ENCODE peak calls at places on chromosomes 3 and 15, in six cellular contexts. V is NCI-H2029; G is cardiac fibroblast; J is stimulated activated naive CD8-positive, alpha-beta T cell treated with anti-CD3 and anti-CD28 coated beads, Interleukin-15, Interleukin-2, amounts not matched to agents 100 U/mL and 50 U/mL, for 24 hours; B is effector CD4-positive, alpha-beta T cell; L is A673. Q is an unnamed sample.

GRCh38 chr15:39922450-39923092 is 2.5 kb upstream of the GPR176 start:
- DNase-seq in L (peak; percentile 53), G (no peak), J (no peak), V (no peak), B (no peak), Q (no peak)

GRCh38 chr15:98321916-98322315 is 326.4 kb upstream of the IGF1R start:
- DNase-seq in V (no peak), G (no peak), B (no peak), L (peak; percentile 93), J (no peak), Q (no peak)

GRCh38 chr15:95556866-95557225 is 773.7 kb upstream of the NR2F2 start:
- DNase-seq in V (no peak), J (no peak), B (no peak), L (no peak), G (peak; percentile 60), Q (no peak)

GRCh38 chr15:88651971-88652370 is 13.2 kb downstream of the ISG20 start:
- DNase-seq in B (no peak), L (no peak), G (no peak), V (no peak), J (peak; percentile 3), Q (no peak)

GRCh38 chr15:26102988-26103387 is 239.9 kb upstream of the ATP10A start:
- DNase-seq in L (no peak), B (no peak), G (no peak), V (no peak), J (no peak), Q (no peak)

GRCh38 chr3:21825684-21826083 is 74.7 kb upstream of the ZNF385D start:
- DNase-seq in J (no peak), V (no peak), B (no peak), L (no peak), G (no peak), Q (no peak)

GRCh38 chr15:64152507-64153387 is 1.2 kb downstream of the SNX22 start:
- DNase-seq in V (no peak), G (no peak), J (peak; percentile 26), B (no peak), L (no peak), Q (no peak)

GRCh38 chr3:116339441-116340028 is 105.8 kb downstream of the LSAMP start:
- DNase-seq in V (no peak), G (peak; percentile 76), J (no peak), B (no peak), L (peak; percentile 65), Q (no peak)

GRCh38 chr15:81091889-81092558 is 42.0 kb upstream of the CFAP161 start:
- DNase-seq in G (peak; percentile 76), B (no peak), V (no peak), L (peak; percentile 64), J (no peak), Q (no peak)

GRCh38 chr3:119145500-119146167 is at the start of gene TEX55:
- DNase-seq in V (peak; percentile 84), B (no peak), J (no peak), L (peak; percentile 66), G (peak; percentile 74), Q (no peak)

GRCh38 chr15:79570004-79570403 is 137.9 kb downstream of the MINAR1 start:
- DNase-seq in B (no peak), G (no peak), V (no peak), J (no peak), L (no peak), Q (no peak)

GRCh38 chr3:110577856-110578255 is 493.8 kb upstream of the NECTIN3 start:
- DNase-seq in V (no peak), L (no peak), J (no peak), B (no peak), G (no peak), Q (no peak)

GRCh38 chr15:48657891-48658591 is 12.5 kb upstream of the FBN1 start:
- DNase-seq in V (no peak), B (no peak), J (no peak), G (peak; percentile 56), L (no peak), Q (no peak)

Q was measured in stomach.